ENCODE peak calls at places on chromosomes 2 and 18, in ten cellular contexts. R is NCI-H446 treated with DMSO at 0.1 percent for 48 hours; J is heart left ventricle; C is C1 segment of cervical spinal cord; D is stimulated activated CD4-positive, alpha-beta T cell treated with anti-CD3 and anti-CD28 coated beads, Interleukin-12 subunit alpha, Interleukin-12 subunit beta, amount 100 ng/mL, for 4 hours; Z is brain microvascular endothelial cell; P is Panc1; W is GM12865; X is AG04450; Q is astrocyte of the spinal cord. M is an unnamed sample.

GRCh38 chr2:231429152-231429551 is 33.6 kb downstream of the B3GNT7 start:
- DNase-seq in J (no peak), Q (no peak), W (no peak), D (no peak), Z (no peak), X (no peak), P (no peak), R (no peak), C (no peak), M (no peak)

GRCh38 chr18:24992491-24992890 is 359.5 kb downstream of the ZNF521 start:
- DNase-seq in P (no peak), J (no peak), Q (peak; percentile 42), R (no peak), Z (peak; percentile 19), C (no peak), X (no peak), D (no peak), W (no peak), M (no peak)

GRCh38 chr2:235050992-235051351 is 99.2 kb downstream of the SH3BP4 start:
- DNase-seq in J (peak; percentile 89), P (no peak), R (peak; percentile 99), D (no peak), C (peak; percentile 65), Q (peak; percentile 92), W (no peak), Z (peak; percentile 92), X (peak; percentile 59), M (peak; percentile 83)

GRCh38 chr2:190183535-190183934 is 121.0 kb upstream of the MSTN start:
- DNase-seq in P (no peak), J (no peak), C (no peak), D (no peak), Q (no peak), W (no peak), X (no peak), Z (no peak), R (no peak), M (no peak)

GRCh38 chr2:217955881-217956493 is 46.8 kb downstream of the TNS1 start:
- DNase-seq in J (no peak), P (no peak), W (no peak), Z (no peak), R (no peak), Q (no peak), D (no peak), C (no peak), X (no peak), M (no peak)

GRCh38 chr2:204325468-204325867 is 219.8 kb upstream of the PARD3B start:
- DNase-seq in C (peak; percentile 15), X (peak; percentile 66), Q (peak; percentile 81), D (peak; percentile 31), P (peak; percentile 47), J (no peak), Z (peak; percentile 61), R (peak; percentile 61), W (peak; percentile 73), M (peak; percentile 20)

GRCh38 chr2:34663314-34663713 is 1064.2 kb upstream of the FAM98A start:
- DNase-seq in Z (no peak), D (no peak), C (no peak), Q (no peak), R (no peak), X (no peak), J (no peak), P (no peak), W (no peak), M (no peak)

GRCh38 chr2:220300806-220301205 is 673.4 kb downstream of the SLC4A3 start:
- DNase-seq in C (no peak), J (no peak), P (no peak), D (no peak), Z (no peak), X (no peak), R (no peak), W (no peak), Q (no peak), M (no peak)

GRCh38 chr18:63183952-63184351 is 135.6 kb downstream of the BCL2 start:
- DNase-seq in W (no peak), P (no peak), Q (no peak), D (no peak), Z (no peak), R (no peak), C (no peak), X (no peak), J (no peak), M (no peak)

GRCh38 chr2:199738723-199739412 is 112.1 kb downstream of the FTCDNL1 start:
- DNase-seq in W (no peak), Z (no peak), X (peak; percentile 37), D (no peak), J (no peak), Q (no peak), P (no peak), C (no peak), R (no peak), M (peak; percentile 53)

GRCh38 chr2:46793423-46794416 is 121.9 kb downstream of the MCFD2 start:
- DNase-seq in R (no peak), W (no peak), D (no peak), J (no peak), X (no peak), Z (no peak), Q (no peak), P (no peak), C (no peak), M (no peak)

GRCh38 chr2:130332271-130333073 is 10.2 kb upstream of the IMP4 start:
- DNase-seq in C (no peak), X (no peak), Z (peak; percentile 70), P (peak; percentile 68), W (peak; percentile 79), Q (peak; percentile 80), R (no peak), J (peak; percentile 83), D (peak; percentile 66), M (no peak)

GRCh38 chr2:27844821-27845255 is 45.3 kb downstream of the RBKS start:
- DNase-seq in P (no peak), Q (no peak), C (no peak), R (no peak), Z (no peak), D (no peak), W (no peak), J (no peak), X (no peak), M (peak; percentile 26)

GRCh38 chr18:49250819-49251388 is 209.5 kb downstream of the DYM start:
- DNase-seq in J (no peak), D (no peak), R (no peak), Q (peak; percentile 36), P (no peak), Z (peak; percentile 31), W (peak; percentile 18), C (no peak), X (no peak), M (no peak)

GRCh38 chr2:63054812-63055509 is 4.3 kb downstream of the OTX1 start:
- DNase-seq in J (no peak), D (no peak), C (no peak), Z (no peak), W (no peak), R (no peak), X (no peak), Q (no peak), P (no peak), M (no peak)

GRCh38 chr2:144519934-144520717 is at the start of gene ZEB2:
- DNase-seq in W (peak; percentile 11), P (no peak), J (no peak), R (peak; percentile 92), Z (peak; percentile 89), C (no peak), X (no peak), Q (peak; percentile 88), D (no peak), M (peak; percentile 44)

GRCh38 chr2:179580378-179581146 is 280.9 kb downstream of the ZNF385B start:
- DNase-seq in P (no peak), X (no peak), Z (no peak), D (no peak), W (no peak), Q (no peak), J (no peak), C (no peak), R (no peak), M (no peak)

GRCh38 chr18:79200546-79201268 is 131.5 kb downstream of the ATP9B start:
- DNase-seq in J (no peak), C (peak; percentile 73), R (peak; percentile 51), Q (no peak), D (no peak), Z (no peak), P (no peak), W (peak; percentile 46), X (no peak), M (no peak)

GRCh38 chr18:58209326-58209725 is 165.3 kb downstream of the NEDD4L start:
- DNase-seq in W (no peak), D (no peak), C (no peak), Z (no peak), P (no peak), Q (no peak), X (no peak), J (no peak), R (no peak), M (no peak)

GRCh38 chr2:70440621-70441020 is 113.0 kb downstream of the TGFA start:
- DNase-seq in W (no peak), J (no peak), R (no peak), P (no peak), C (no peak), X (no peak), Q (no peak), D (peak; percentile 17), Z (no peak), M (no peak)

GRCh38 chr2:146821836-146822316 is 1023.0 kb upstream of the ACVR2A start:
- DNase-seq in P (no peak), Z (peak; percentile 71), W (no peak), C (no peak), D (no peak), R (no peak), J (no peak), X (no peak), Q (peak; percentile 85), M (no peak)

GRCh38 chr18:73668051-73668450 is 479.6 kb downstream of the FBXO15 start:
- DNase-seq in D (no peak), Z (no peak), R (no peak), C (no peak), W (no peak), P (no peak), Q (no peak), J (no peak), X (no peak), M (no peak)

GRCh38 chr2:149166958-149167810 is 128.7 kb downstream of the LYPD6B start:
- DNase-seq in C (no peak), J (no peak), D (no peak), W (peak; percentile 82), Z (no peak), Q (no peak), P (no peak), X (no peak), R (no peak), M (no peak)

GRCh38 chr2:5373200-5373599 is 319.0 kb upstream of the SOX11 start:
- DNase-seq in D (no peak), X (no peak), Z (peak; percentile 16), P (no peak), C (no peak), J (no peak), R (no peak), W (no peak), Q (peak; percentile 56), M (no peak)

GRCh38 chr2:124035001-124035400 is 9.9 kb downstream of the CNTNAP5 start:
- DNase-seq in D (no peak), C (no peak), Z (no peak), R (no peak), X (no peak), J (no peak), W (no peak), Q (no peak), P (no peak), M (no peak)

GRCh38 chr2:20065885-20066602 is 14.6 kb upstream of the LAPTM4A start:
- DNase-seq in W (peak; percentile 15), Z (peak; percentile 39), X (no peak), Q (peak; percentile 74), R (peak; percentile 90), P (no peak), D (no peak), C (peak; percentile 36), J (peak; percentile 80), M (no peak)

GRCh38 chr2:232481322-232482140 is 6.1 kb downstream of the ECEL1 start:
- DNase-seq in Q (no peak), X (no peak), R (no peak), W (no peak), C (no peak), J (no peak), Z (no peak), D (no peak), P (no peak), M (no peak)

GRCh38 chr2:98334439-98335078 is 11.7 kb upstream of the CNGA3 start:
- DNase-seq in R (no peak), J (no peak), W (no peak), C (no peak), P (peak; percentile 20), X (peak; percentile 43), Q (peak; percentile 86), D (no peak), Z (peak; percentile 86), M (peak; percentile 82)

M was measured in BJ.